ENCODE peak calls at places on chromosomes 6 and 20, in six cellular contexts. O, T, X, G, N and J are unnamed samples.

GRCh38 chr6:9646346-9647042 is 768.4 kb downstream of the TFAP2A start:
- DNase-seq in X (no peak), O (peak; percentile 38), N (peak; percentile 17), T (no peak), G (no peak), J (peak; percentile 10)

GRCh38 chr20:17570347-17571152 is 675 bp downstream of the DSTN start:
- DNase-seq in X (peak; percentile 64), N (peak; percentile 67), T (peak; percentile 64), G (peak; percentile 48), O (peak; percentile 33), J (peak; percentile 79)

GRCh38 chr20:32429343-32429742 is 71.2 kb downstream of the ASXL1 start:
- DNase-seq in T (no peak), O (no peak), N (no peak), X (no peak), G (no peak), J (no peak)

GRCh38 chr6:112237644-112238043 is 16.7 kb downstream of the LAMA4 start:
- DNase-seq in O (peak; percentile 92), T (no peak), X (no peak), G (no peak), N (no peak), J (no peak)

GRCh38 chr20:50288128-50288623 is 97.5 kb downstream of the CEBPB start:
- DNase-seq in T (no peak), N (no peak), G (no peak), X (no peak), O (no peak), J (no peak)

GRCh38 chr20:42734660-42735368 is 454.9 kb downstream of the PTPRT start:
- DNase-seq in N (no peak), O (no peak), X (no peak), T (no peak), G (no peak), J (no peak)

GRCh38 chr6:111761783-111762312 is 111.4 kb downstream of the FYN start:
- DNase-seq in O (peak; percentile 19), N (no peak), G (no peak), T (no peak), X (no peak), J (no peak)

GRCh38 chr20:59645761-59646171 is 41.4 kb downstream of the PHACTR3 start:
- DNase-seq in T (no peak), X (no peak), O (no peak), G (peak; percentile 29), N (no peak), J (no peak)

GRCh38 chr20:58854638-58855471 is 2.3 kb downstream of the GNAS start:
- DNase-seq in O (no peak), T (no peak), G (peak; percentile 42), N (no peak), X (no peak), J (peak; percentile 51)

GRCh38 chr6:123223461-123223860 is 227.4 kb downstream of the CLVS2 start:
- DNase-seq in G (no peak), T (no peak), N (no peak), X (no peak), O (no peak), J (no peak)

GRCh38 chr20:37525810-37526209 is 1.9 kb downstream of the BLCAP start:
- DNase-seq in G (no peak), X (no peak), O (no peak), T (no peak), N (no peak), J (no peak)

GRCh38 chr20:37528442-37529213 is 952 bp upstream of the BLCAP start:
- DNase-seq in X (no peak), G (no peak), T (no peak), O (no peak), N (no peak), J (no peak)

GRCh38 chr20:37527638-37528441 is at the start of gene BLCAP:
- DNase-seq in T (peak; percentile 93), G (peak; percentile 90), X (peak; percentile 92), O (peak; percentile 78), N (peak; percentile 90), J (peak; percentile 93)

GRCh38 chr20:37526238-37526838 is 1.3 kb downstream of the BLCAP start:
- DNase-seq in N (peak; percentile 65), T (peak; percentile 61), G (peak; percentile 82), X (no peak), O (peak; percentile 52), J (peak; percentile 97)

GRCh38 chr20:37526839-37527637 is 638 bp downstream of the BLCAP start:
- DNase-seq in N (peak; percentile 53), T (no peak), X (no peak), G (no peak), O (peak; percentile 27), J (peak; percentile 67)
- H4K8ac ChIP-seq in N (peak overlapping the region; percentile 76), T (peak overlapping the region; percentile 95), X (no peak overlapping the region), G (no peak overlapping the region), O (peak overlapping the region; percentile 94), J (no peak overlapping the region)

GRCh38 chr20:539848-540247 is 3.7 kb downstream of the CSNK2A1 start:
- DNase-seq in G (no peak), O (peak; percentile 49), N (peak; percentile 73), T (no peak), X (no peak), J (peak; percentile 54)
- H2BK5ac ChIP-seq in G (no peak overlapping the region), O (no peak overlapping the region), N (no peak overlapping the region), T (no peak overlapping the region), X (no peak overlapping the region), J (no peak overlapping the region)

DNA sequence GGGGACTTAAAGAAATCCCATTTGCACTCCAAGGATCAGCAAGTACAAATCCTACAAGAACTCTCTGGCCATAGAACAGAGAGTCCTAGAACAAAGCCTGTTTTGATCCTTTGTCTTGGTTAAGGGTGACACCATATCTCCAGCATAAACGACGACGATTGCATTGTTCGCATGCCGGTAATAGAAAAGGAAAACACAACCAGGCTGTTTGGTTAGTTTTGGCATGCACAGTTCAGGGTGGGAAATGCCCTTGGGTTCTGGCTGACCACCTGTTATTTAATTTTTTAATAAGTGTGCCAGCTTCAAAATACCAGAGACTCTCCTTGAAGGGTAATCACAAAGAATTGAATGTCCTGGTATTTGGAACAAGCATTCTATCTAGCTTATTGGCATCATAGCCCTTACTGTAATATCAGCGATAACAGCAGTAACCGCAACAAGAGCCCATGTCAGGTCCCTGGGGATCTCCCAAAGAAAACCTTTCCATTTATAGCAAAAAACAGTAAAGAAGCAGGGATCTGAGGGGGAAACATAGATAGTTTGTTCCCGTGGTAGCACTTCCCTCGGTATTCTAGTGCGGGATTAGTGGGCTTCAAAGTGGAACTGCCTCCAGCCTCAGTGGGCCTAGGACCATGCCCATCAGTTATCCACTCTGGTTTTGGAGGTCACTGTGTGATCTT is 77.1 kb downstream of the TMEM170B start:
- DNase-seq in O (no peak), N (no peak), T (no peak), G (no peak), X (no peak), J (no peak)
- H4K8ac ChIP-seq in O (peak overlapping the region; percentile 86), N (peak overlapping the region; percentile 21), T (no peak overlapping the region), G (no peak overlapping the region), X (no peak overlapping the region), J (no peak overlapping the region)

GRCh38 chr6:150635906-150636514 is 36.3 kb downstream of the PLEKHG1 start:
- DNase-seq in N (no peak), T (no peak), X (no peak), G (no peak), O (no peak), J (no peak)
- H2BK5ac ChIP-seq in N (no peak overlapping the region), T (no peak overlapping the region), X (no peak overlapping the region), G (no peak overlapping the region), O (no peak overlapping the region), J (no peak overlapping the region)

GRCh38 chr6:2245954-2246863 is 804 bp upstream of the GMDS start:
- DNase-seq in O (peak; percentile 62), G (peak; percentile 70), N (peak; percentile 43), X (no peak), T (no peak), J (peak; percentile 63)
- H4K8ac ChIP-seq in O (peak overlapping the region; percentile 99), G (no peak overlapping the region), N (peak overlapping the region; percentile 88), X (no peak overlapping the region), T (peak overlapping the region; percentile 90), J (peak overlapping the region; percentile 96)

DNA sequence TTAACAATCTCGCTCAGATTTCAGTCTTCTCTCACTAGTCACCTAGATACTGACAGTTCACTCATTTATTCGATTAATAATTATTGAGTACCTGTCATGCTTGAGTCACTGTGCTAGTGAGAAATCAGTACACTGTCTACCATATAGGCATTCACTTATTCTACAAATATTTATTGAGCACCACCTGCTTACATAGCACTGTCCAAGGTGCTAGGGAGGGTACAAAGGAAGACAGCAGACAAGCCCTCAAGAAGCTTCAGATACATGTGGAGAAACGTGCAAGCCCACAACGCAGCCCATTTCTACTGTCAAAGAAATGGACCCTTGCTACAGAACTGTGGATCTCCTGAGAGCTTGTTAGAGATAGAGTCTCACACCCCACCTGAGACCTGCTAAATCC is 85.1 kb upstream of the SNAP25 start:
- DNase-seq in X (no peak), G (no peak), O (no peak), N (no peak), T (no peak), J (no peak)
- H2BK5ac ChIP-seq in X (no peak overlapping the region), G (no peak overlapping the region), O (no peak overlapping the region), N (no peak overlapping the region), T (no peak overlapping the region), J (no peak overlapping the region)

DNA sequence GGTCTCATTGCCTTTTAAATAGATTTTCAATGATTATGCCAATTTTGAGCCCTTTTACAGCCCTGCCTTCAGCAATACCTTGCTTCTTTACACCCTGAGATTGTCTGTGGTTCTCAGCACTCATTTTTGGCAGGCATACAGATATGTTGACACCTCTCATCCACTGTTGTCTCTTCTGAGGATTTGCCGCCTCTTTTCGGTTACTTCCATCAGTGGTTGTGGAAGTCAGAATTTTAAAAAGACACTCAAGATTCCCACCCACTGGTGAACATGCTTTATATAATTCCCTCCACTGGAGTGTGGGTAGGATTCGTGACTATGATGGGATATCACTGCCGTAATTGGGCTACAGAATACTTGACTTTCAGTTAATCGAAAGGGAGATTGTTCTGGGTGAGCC is 37.4 kb upstream of the KIF13A start:
- DNase-seq in G (no peak), T (no peak), N (no peak), O (no peak), X (no peak), J (no peak)
- H4K8ac ChIP-seq in G (no peak overlapping the region), T (no peak overlapping the region), N (no peak overlapping the region), O (no peak overlapping the region), X (no peak overlapping the region), J (no peak overlapping the region)

GRCh38 chr6:136549359-136550044 is 720 bp downstream of the MAP7 start:
- DNase-seq in G (peak; percentile 53), X (no peak), T (peak; percentile 83), N (peak; percentile 36), O (no peak), J (peak; percentile 56)
- H2BK5ac ChIP-seq in G (no peak overlapping the region), X (no peak overlapping the region), T (no peak overlapping the region), N (no peak overlapping the region), O (no peak overlapping the region), J (no peak overlapping the region)

DNA sequence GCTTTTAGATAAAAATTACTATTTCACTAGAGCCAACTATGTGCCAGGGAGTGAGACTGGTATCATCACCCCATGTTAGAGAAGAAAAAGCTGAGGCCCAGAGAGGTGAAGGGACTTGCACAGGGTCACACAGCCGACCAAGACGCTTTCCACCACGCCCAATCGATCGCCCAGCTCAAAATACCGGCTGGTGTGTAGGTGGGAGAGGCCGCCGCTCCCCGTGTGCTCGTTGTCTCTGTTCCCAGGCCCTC is 253 bp upstream of the SNPH start:
- DNase-seq in G (no peak), O (no peak), N (no peak), T (no peak), X (no peak), J (no peak)
- H4K8ac ChIP-seq in G (no peak overlapping the region), O (peak overlapping the region; percentile 62), N (peak overlapping the region; percentile 85), T (no peak overlapping the region), X (no peak overlapping the region), J (no peak overlapping the region)